ENCODE peak calls at places on chromosome 6, in four cellular contexts. U is PC-9; L is mucosa of descending colon; F is stimulated activated CD8-positive, alpha-beta memory T cell treated with anti-CD3 and anti-CD28 coated beads, Interleukin-15, amount 100 ng/mL, for 1 hour. I is an unnamed sample.

GRCh38 chr6:17938885-17939284 is 48.5 kb downstream of the KIF13A start:
- DNase-seq in F (no peak), U (no peak), L (no peak), I (no peak)

GRCh38 chr6:17271628-17272027 is 9.5 kb upstream of the RBM24 start:
- DNase-seq in L (peak), F (no peak), U (no peak), I (no peak)

GRCh38 chr6:81682238-81682795 is 70.2 kb downstream of the TENT5A start:
- DNase-seq in U (no peak), F (no peak), L (no peak), I (no peak)

GRCh38 chr6:82144007-82144851 is 103.3 kb downstream of the IBTK start:
- DNase-seq in F (no peak), U (peak), L (peak), I (peak)

GRCh38 chr6:2651536-2651935 is 99.2 kb downstream of the MYLK4 start:
- DNase-seq in L (no peak), F (no peak), U (no peak), I (no peak)

GRCh38 chr6:6057442-6058053 is 50.8 kb upstream of the NRN1 start:
- DNase-seq in L (peak), F (no peak), U (no peak), I (peak)

GRCh38 chr6:25177629-25178028 is 101.5 kb upstream of the CARMIL1 start:
- DNase-seq in F (no peak), L (no peak), U (no peak), I (no peak)

GRCh38 chr6:136784910-136785746 is 7.1 kb downstream of the MAP3K5 start:
- DNase-seq in L (peak), F (no peak), U (no peak), I (no peak)

GRCh38 chr6:160634706-160635105 is 29.4 kb downstream of the LPA start:
- DNase-seq in U (no peak), F (no peak), L (no peak), I (no peak)

GRCh38 chr6:53517021-53517420 is 27.9 kb downstream of the GCLC start:
- DNase-seq in U (peak), L (no peak), F (no peak), I (no peak)

GRCh38 chr6:168132531-168133184 is 53.6 kb upstream of the FRMD1 start:
- DNase-seq in L (peak), F (no peak), U (no peak), I (no peak)

GRCh38 chr6:107114872-107115694 is at the start of gene BEND3:
- DNase-seq in L (peak), F (no peak), U (no peak), I (peak)

GRCh38 chr6:169847773-169848380 is 96.5 kb downstream of the ERMARD start:
- DNase-seq in F (no peak), L (no peak), U (no peak), I (no peak)

GRCh38 chr6:17167327-17167979 is 65.6 kb downstream of the STMND1 start:
- DNase-seq in U (no peak), F (no peak), L (peak), I (no peak)

GRCh38 chr6:13992417-13993055 is 67.8 kb downstream of the RNF182 start:
- DNase-seq in U (peak), F (no peak), L (no peak), I (no peak)

GRCh38 chr6:51322505-51322904 is 503.8 kb downstream of the TFAP2B start:
- DNase-seq in L (no peak), F (no peak), U (no peak), I (no peak)

GRCh38 chr6:40358473-40359460 is 228.4 kb downstream of the LRFN2 start:
- DNase-seq in L (no peak), F (no peak), U (no peak), I (no peak)

GRCh38 chr6:109632405-109632804 is 58.6 kb downstream of the AK9 start:
- DNase-seq in L (no peak), F (no peak), U (no peak), I (no peak)

GRCh38 chr6:111872521-111873177 is 603 bp downstream of the FYN start:
- DNase-seq in U (peak), L (peak), F (no peak), I (no peak)

GRCh38 chr6:108029226-108029921 is 45.2 kb downstream of the OSTM1 start:
- DNase-seq in F (no peak), L (no peak), U (no peak), I (no peak)

GRCh38 chr6:136503303-136503702 is 46.9 kb downstream of the MAP7 start:
- DNase-seq in F (no peak), U (no peak), L (no peak), I (no peak)

GRCh38 chr6:144575327-144575726 is 290.2 kb downstream of the UTRN start:
- DNase-seq in F (no peak), L (no peak), U (no peak), I (no peak)

GRCh38 chr6:26020983-26021349 is 58.4 kb downstream of the TRIM38 start:
- DNase-seq in L (peak), F (no peak), U (peak), I (no peak)

GRCh38 chr6:166588691-166589333 is 2.3 kb upstream of the RAMACL start:
- DNase-seq in L (no peak), U (no peak), F (no peak), I (no peak)

I was measured in MM.1S.